ENCODE peak calls at places on chromosomes 3 and 15, in ten cellular contexts. One of them, this sample, is unnamed.

GRCh38 chr15:83209333-83209732 is 1.7 kb upstream of the HDGFL3 start:
- DNase-seq in naive thymus-derived CD8-positive, alpha-beta T cell: no peak
- DNase-seq in NCI-H446: no peak
- DNase-seq in left ventricle myocardium inferior: no peak
- DNase-seq in HT1080: no peak
- DNase-seq in astrocyte of the cerebellum: no peak
- DNase-seq in anterior cingulate cortex: no peak
- DNase-seq in activated CD4-positive, alpha-beta T cell treated with anti-CD3 and anti-CD28 coated beads, Interleukin-2, amount 50 U/mL, for 4 hours: no peak
- DNase-seq in posterior cingulate gyrus: no peak
- DNase-seq in AG04449: no peak
- DNase-seq in this sample: no peak

GRCh38 chr3:141553055-141553454 is 66.2 kb downstream of the RASA2 start:
- DNase-seq in naive thymus-derived CD8-positive, alpha-beta T cell: peak; percentile 21
- DNase-seq in NCI-H446: no peak
- DNase-seq in left ventricle myocardium inferior: no peak
- DNase-seq in HT1080: no peak
- DNase-seq in astrocyte of the cerebellum: no peak
- DNase-seq in anterior cingulate cortex: no peak
- DNase-seq in activated CD4-positive, alpha-beta T cell treated with anti-CD3 and anti-CD28 coated beads, Interleukin-2, amount 50 U/mL, for 4 hours: no peak
- DNase-seq in posterior cingulate gyrus: no peak
- DNase-seq in AG04449: no peak
- DNase-seq in this sample: no peak

GRCh38 chr3:179308006-179308405 is 14.8 kb upstream of the ZNF639 start:
- DNase-seq in naive thymus-derived CD8-positive, alpha-beta T cell: no peak
- DNase-seq in NCI-H446: no peak
- DNase-seq in left ventricle myocardium inferior: no peak
- DNase-seq in HT1080: no peak
- DNase-seq in astrocyte of the cerebellum: no peak
- DNase-seq in anterior cingulate cortex: no peak
- DNase-seq in activated CD4-positive, alpha-beta T cell treated with anti-CD3 and anti-CD28 coated beads, Interleukin-2, amount 50 U/mL, for 4 hours: no peak
- DNase-seq in posterior cingulate gyrus: no peak
- DNase-seq in AG04449: no peak
- DNase-seq in this sample: no peak

GRCh38 chr3:9685216-9686049 is 18.2 kb upstream of the CPNE9 start:
- DNase-seq in naive thymus-derived CD8-positive, alpha-beta T cell: no peak
- DNase-seq in NCI-H446: no peak
- DNase-seq in left ventricle myocardium inferior: no peak
- DNase-seq in HT1080: no peak
- DNase-seq in astrocyte of the cerebellum: no peak
- DNase-seq in anterior cingulate cortex: no peak
- DNase-seq in activated CD4-positive, alpha-beta T cell treated with anti-CD3 and anti-CD28 coated beads, Interleukin-2, amount 50 U/mL, for 4 hours: no peak
- DNase-seq in posterior cingulate gyrus: no peak
- DNase-seq in AG04449: no peak
- DNase-seq in this sample: no peak

GRCh38 chr3:104291437-104291851 is 1075.3 kb upstream of the ALCAM start:
- DNase-seq in naive thymus-derived CD8-positive, alpha-beta T cell: no peak
- DNase-seq in NCI-H446: no peak
- DNase-seq in left ventricle myocardium inferior: no peak
- DNase-seq in HT1080: peak; percentile 24
- DNase-seq in astrocyte of the cerebellum: no peak
- DNase-seq in anterior cingulate cortex: no peak
- DNase-seq in activated CD4-positive, alpha-beta T cell treated with anti-CD3 and anti-CD28 coated beads, Interleukin-2, amount 50 U/mL, for 4 hours: no peak
- DNase-seq in posterior cingulate gyrus: no peak
- DNase-seq in AG04449: no peak
- DNase-seq in this sample: no peak

GRCh38 chr3:111650378-111651275 is 55.5 kb upstream of the ZBED2 start:
- DNase-seq in naive thymus-derived CD8-positive, alpha-beta T cell: no peak
- DNase-seq in NCI-H446: no peak
- DNase-seq in left ventricle myocardium inferior: no peak
- DNase-seq in HT1080: no peak
- DNase-seq in astrocyte of the cerebellum: no peak
- DNase-seq in anterior cingulate cortex: no peak
- DNase-seq in activated CD4-positive, alpha-beta T cell treated with anti-CD3 and anti-CD28 coated beads, Interleukin-2, amount 50 U/mL, for 4 hours: no peak
- DNase-seq in posterior cingulate gyrus: no peak
- DNase-seq in AG04449: no peak
- DNase-seq in this sample: no peak

GRCh38 chr15:70582143-70582945 is 181.0 kb downstream of the UACA start:
- DNase-seq in naive thymus-derived CD8-positive, alpha-beta T cell: no peak
- DNase-seq in NCI-H446: no peak
- DNase-seq in left ventricle myocardium inferior: no peak
- DNase-seq in HT1080: no peak
- DNase-seq in astrocyte of the cerebellum: peak; percentile 73
- DNase-seq in anterior cingulate cortex: no peak
- DNase-seq in activated CD4-positive, alpha-beta T cell treated with anti-CD3 and anti-CD28 coated beads, Interleukin-2, amount 50 U/mL, for 4 hours: no peak
- DNase-seq in posterior cingulate gyrus: no peak
- DNase-seq in AG04449: no peak
- DNase-seq in this sample: no peak

GRCh38 chr3:25889132-25889917 is 99.4 kb downstream of the OXSM start:
- DNase-seq in naive thymus-derived CD8-positive, alpha-beta T cell: no peak
- DNase-seq in NCI-H446: no peak
- DNase-seq in left ventricle myocardium inferior: no peak
- DNase-seq in HT1080: no peak
- DNase-seq in astrocyte of the cerebellum: no peak
- DNase-seq in anterior cingulate cortex: no peak
- DNase-seq in activated CD4-positive, alpha-beta T cell treated with anti-CD3 and anti-CD28 coated beads, Interleukin-2, amount 50 U/mL, for 4 hours: no peak
- DNase-seq in posterior cingulate gyrus: no peak
- DNase-seq in AG04449: no peak
- DNase-seq in this sample: no peak

GRCh38 chr3:20123121-20123652 is 62.8 kb downstream of the SGO1 start:
- DNase-seq in naive thymus-derived CD8-positive, alpha-beta T cell: no peak
- DNase-seq in NCI-H446: no peak
- DNase-seq in left ventricle myocardium inferior: no peak
- DNase-seq in HT1080: no peak
- DNase-seq in astrocyte of the cerebellum: no peak
- DNase-seq in anterior cingulate cortex: no peak
- DNase-seq in activated CD4-positive, alpha-beta T cell treated with anti-CD3 and anti-CD28 coated beads, Interleukin-2, amount 50 U/mL, for 4 hours: no peak
- DNase-seq in posterior cingulate gyrus: no peak
- DNase-seq in AG04449: no peak
- DNase-seq in this sample: no peak

GRCh38 chr15:73983211-73983727 is 8.8 kb downstream of the STOML1 start:
- DNase-seq in naive thymus-derived CD8-positive, alpha-beta T cell: no peak
- DNase-seq in NCI-H446: peak; percentile 68
- DNase-seq in left ventricle myocardium inferior: peak; percentile 61
- DNase-seq in HT1080: peak; percentile 89
- DNase-seq in astrocyte of the cerebellum: no peak
- DNase-seq in anterior cingulate cortex: no peak
- DNase-seq in activated CD4-positive, alpha-beta T cell treated with anti-CD3 and anti-CD28 coated beads, Interleukin-2, amount 50 U/mL, for 4 hours: no peak
- DNase-seq in posterior cingulate gyrus: no peak
- DNase-seq in AG04449: no peak
- DNase-seq in this sample: peak; percentile 48

GRCh38 chr15:75203908-75204263 is 2.2 kb downstream of the C15orf39 start:
- DNase-seq in naive thymus-derived CD8-positive, alpha-beta T cell: no peak
- DNase-seq in NCI-H446: no peak
- DNase-seq in left ventricle myocardium inferior: no peak
- DNase-seq in HT1080: no peak
- DNase-seq in astrocyte of the cerebellum: no peak
- DNase-seq in anterior cingulate cortex: no peak
- DNase-seq in activated CD4-positive, alpha-beta T cell treated with anti-CD3 and anti-CD28 coated beads, Interleukin-2, amount 50 U/mL, for 4 hours: no peak
- DNase-seq in posterior cingulate gyrus: no peak
- DNase-seq in AG04449: no peak
- DNase-seq in this sample: no peak

GRCh38 chr3:134004841-134005240 is 24.9 kb downstream of the SLCO2A1 start:
- DNase-seq in naive thymus-derived CD8-positive, alpha-beta T cell: no peak
- DNase-seq in NCI-H446: no peak
- DNase-seq in left ventricle myocardium inferior: no peak
- DNase-seq in HT1080: peak; percentile 38
- DNase-seq in astrocyte of the cerebellum: no peak
- DNase-seq in anterior cingulate cortex: no peak
- DNase-seq in activated CD4-positive, alpha-beta T cell treated with anti-CD3 and anti-CD28 coated beads, Interleukin-2, amount 50 U/mL, for 4 hours: no peak
- DNase-seq in posterior cingulate gyrus: no peak
- DNase-seq in AG04449: no peak
- DNase-seq in this sample: no peak

GRCh38 chr3:34183114-34183513 is 384.7 kb downstream of the PDCD6IP start:
- DNase-seq in naive thymus-derived CD8-positive, alpha-beta T cell: no peak
- DNase-seq in NCI-H446: no peak
- DNase-seq in left ventricle myocardium inferior: no peak
- DNase-seq in HT1080: no peak
- DNase-seq in astrocyte of the cerebellum: no peak
- DNase-seq in anterior cingulate cortex: no peak
- DNase-seq in activated CD4-positive, alpha-beta T cell treated with anti-CD3 and anti-CD28 coated beads, Interleukin-2, amount 50 U/mL, for 4 hours: no peak
- DNase-seq in posterior cingulate gyrus: no peak
- DNase-seq in AG04449: no peak
- DNase-seq in this sample: no peak

GRCh38 chr3:188090626-188091309 is 63.2 kb upstream of the LPP start:
- DNase-seq in naive thymus-derived CD8-positive, alpha-beta T cell: no peak
- DNase-seq in NCI-H446: no peak
- DNase-seq in left ventricle myocardium inferior: no peak
- DNase-seq in HT1080: no peak
- DNase-seq in astrocyte of the cerebellum: no peak
- DNase-seq in anterior cingulate cortex: no peak
- DNase-seq in activated CD4-positive, alpha-beta T cell treated with anti-CD3 and anti-CD28 coated beads, Interleukin-2, amount 50 U/mL, for 4 hours: no peak
- DNase-seq in posterior cingulate gyrus: no peak
- DNase-seq in AG04449: no peak
- DNase-seq in this sample: no peak

GRCh38 chr3:178950676-178951075 is 120.9 kb downstream of the ZMAT3 start:
- DNase-seq in naive thymus-derived CD8-positive, alpha-beta T cell: no peak
- DNase-seq in NCI-H446: no peak
- DNase-seq in left ventricle myocardium inferior: no peak
- DNase-seq in HT1080: peak; percentile 84
- DNase-seq in astrocyte of the cerebellum: no peak
- DNase-seq in anterior cingulate cortex: no peak
- DNase-seq in activated CD4-positive, alpha-beta T cell treated with anti-CD3 and anti-CD28 coated beads, Interleukin-2, amount 50 U/mL, for 4 hours: no peak
- DNase-seq in posterior cingulate gyrus: no peak
- DNase-seq in AG04449: no peak
- DNase-seq in this sample: peak; percentile 23

GRCh38 chr3:71987828-71988227 is 202.9 kb upstream of the PROK2 start:
- DNase-seq in naive thymus-derived CD8-positive, alpha-beta T cell: no peak
- DNase-seq in NCI-H446: no peak
- DNase-seq in left ventricle myocardium inferior: no peak
- DNase-seq in HT1080: peak; percentile 88
- DNase-seq in astrocyte of the cerebellum: peak; percentile 26
- DNase-seq in anterior cingulate cortex: no peak
- DNase-seq in activated CD4-positive, alpha-beta T cell treated with anti-CD3 and anti-CD28 coated beads, Interleukin-2, amount 50 U/mL, for 4 hours: no peak
- DNase-seq in posterior cingulate gyrus: no peak
- DNase-seq in AG04449: peak; percentile 46
- DNase-seq in this sample: no peak

This sample was measured in SW 1271.